ENCODE peak calls at places on chromosome 14, in ten cellular contexts. V is mammary epithelial cell, W is hepatocyte, O is GM12878, C is fibroblast of lung, Q is IMR-90, N is GM23338, D is PC-9, A is neural progenitor cell, E is SK-N-SH. R is an unnamed sample.
A peak's percentile ranks its signal among the peaks of the same experiment; 100 is the strongest.

GRCh38 chr14:52020866-52021717 is 31.7 kb downstream of the RTRAF start:
- DNase-seq in C (no peak), N (peak; percentile 67), V (no peak), E (no peak), O (peak; percentile 23), Q (no peak), W (no peak), D (no peak), A (peak; percentile 53), R (no peak)

GRCh38 chr14:92382677-92383076 is 59.7 kb downstream of the SLC24A4 start:
- DNase-seq in D (peak; percentile 19), A (peak; percentile 21), N (peak; percentile 31), O (no peak), C (no peak), E (no peak), V (peak; percentile 17), W (no peak), Q (no peak), R (no peak)

GRCh38 chr14:99603471-99603933 is 505 bp downstream of the CCDC85C start:
- DNase-seq in O (no peak), N (peak; percentile 53), C (no peak), V (peak; percentile 62), W (peak; percentile 70), Q (peak; percentile 49), A (peak; percentile 77), D (no peak), E (no peak), R (no peak)

GRCh38 chr14:90510208-90510607 is 113.4 kb downstream of the CALM1 start:
- DNase-seq in V (no peak), O (no peak), Q (no peak), N (peak; percentile 57), D (peak; percentile 49), A (no peak), E (no peak), W (no peak), C (no peak), R (no peak)

GRCh38 chr14:29037428-29037827 is 270.8 kb downstream of the FOXG1 start:
- DNase-seq in A (no peak), E (no peak), V (no peak), Q (peak; percentile 79), C (peak; percentile 15), W (no peak), N (no peak), D (no peak), O (no peak), R (no peak)

GRCh38 chr14:69980457-69981414 is 101.5 kb downstream of the SMOC1 start:
- DNase-seq in C (no peak), O (no peak), Q (no peak), V (peak; percentile 93), N (peak; percentile 13), W (no peak), D (no peak), E (no peak), A (peak; percentile 62), R (peak; percentile 84)

GRCh38 chr14:94953541-94954260 is 183.8 kb upstream of the GSC start:
- DNase-seq in E (no peak), Q (no peak), C (no peak), D (no peak), V (no peak), N (no peak), A (no peak), O (no peak), W (no peak), R (no peak)

GRCh38 chr14:35532783-35533356 is 1.1 kb upstream of the INSM2 start:
- DNase-seq in D (peak; percentile 0), N (no peak), V (no peak), E (no peak), Q (no peak), C (no peak), O (no peak), A (no peak), W (no peak), R (no peak)

GRCh38 chr14:24279301-24280186 is 8.1 kb upstream of the RABGGTA start:
- DNase-seq in N (no peak), D (no peak), A (no peak), O (peak; percentile 64), Q (no peak), E (peak; percentile 67), V (peak; percentile 77), W (no peak), C (no peak), R (no peak)

GRCh38 chr14:64701660-64702059 is 2.6 kb upstream of the PLEKHG3 start:
- DNase-seq in E (no peak), D (no peak), W (peak; percentile 5), Q (no peak), V (no peak), A (peak; percentile 70), O (no peak), N (peak; percentile 75), C (no peak), R (no peak)

GRCh38 chr14:63200767-63201166 is 3.5 kb upstream of the RHOJ start:
- DNase-seq in O (no peak), D (peak; percentile 5), V (peak; percentile 69), Q (peak; percentile 20), A (no peak), C (no peak), W (no peak), N (no peak), E (no peak), R (no peak)

GRCh38 chr14:67940894-67941455 is 121.4 kb downstream of the RAD51B start:
- DNase-seq in W (no peak), N (peak; percentile 9), E (no peak), A (peak; percentile 44), Q (peak; percentile 83), V (peak; percentile 57), D (no peak), O (no peak), C (peak; percentile 95), R (no peak)

GRCh38 chr14:21711360-21711961 is 37.8 kb upstream of the OR4E1 start:
- DNase-seq in A (peak; percentile 45), C (peak; percentile 50), V (peak; percentile 12), E (peak; percentile 34), D (peak; percentile 2), W (peak; percentile 68), O (no peak), Q (peak; percentile 53), N (peak; percentile 68), R (no peak)

GRCh38 chr14:31988237-31988636 is 88.9 kb upstream of the ARHGAP5 start:
- DNase-seq in V (no peak), D (no peak), A (no peak), C (no peak), O (no peak), E (no peak), Q (no peak), N (no peak), W (no peak), R (no peak)

GRCh38 chr14:39060818-39061437 is 42.1 kb downstream of the SEC23A start:
- DNase-seq in D (no peak), W (no peak), O (peak; percentile 42), C (no peak), Q (no peak), A (no peak), E (no peak), N (no peak), V (no peak), R (no peak)

GRCh38 chr14:89445252-89445973 is 28.4 kb upstream of the FOXN3 start:
- DNase-seq in A (no peak), O (no peak), C (no peak), V (no peak), E (no peak), W (no peak), D (no peak), N (no peak), Q (peak; percentile 33), R (no peak)

GRCh38 chr14:93036652-93037341 is 78.9 kb downstream of the ITPK1 start:
- DNase-seq in D (peak; percentile 42), Q (no peak), W (no peak), E (no peak), N (no peak), O (no peak), C (peak; percentile 18), V (no peak), A (peak; percentile 80), R (no peak)

GRCh38 chr14:77212933-77213656 is 31.5 kb downstream of the TMEM63C start:
- DNase-seq in O (no peak), C (no peak), Q (no peak), E (peak; percentile 82), N (peak; percentile 91), V (peak; percentile 60), W (peak; percentile 86), A (peak; percentile 80), D (peak; percentile 82), R (peak; percentile 15)

GRCh38 chr14:80404413-80404812 is 193.1 kb upstream of the DIO2 start:
- DNase-seq in D (no peak), E (no peak), V (no peak), A (no peak), N (peak; percentile 68), W (no peak), O (no peak), Q (no peak), C (no peak), R (no peak)

GRCh38 chr14:55686713-55687112 is 106.7 kb downstream of the KTN1 start:
- DNase-seq in O (no peak), V (no peak), Q (no peak), D (no peak), W (no peak), E (no peak), N (no peak), C (no peak), A (no peak), R (no peak)
- H3K36me3 ChIP-seq in O (peaks cover 7% of the 10 kb centered on the region), V (peaks cover 14% of the 10 kb centered on the region), Q (peaks cover 14% of the 10 kb centered on the region), D (peaks cover 18% of the 10 kb centered on the region), W (no peaks in the 10 kb centered on the region), E (peaks cover 64% of the 10 kb centered on the region), N (peaks cover 2% of the 10 kb centered on the region), C (no peaks in the 10 kb centered on the region), A (peaks cover 21% of the 10 kb centered on the region), R (no peaks in the 10 kb centered on the region)

GRCh38 chr14:54366726-54367707 is 29.8 kb upstream of the CDKN3 start:
- DNase-seq in O (no peak), C (peak; percentile 70), Q (peak; percentile 70), W (peak; percentile 80), A (peak; percentile 72), N (peak; percentile 83), D (peak; percentile 49), V (peak; percentile 44), E (peak; percentile 30), R (no peak)
- TF ChIP-seq CTCF in O (peak; percentile 58), C (peak; percentile 76), Q (peak; percentile 76), W (peak; percentile 63), A (peak; percentile 64), N (peak; percentile 95), D (peak; percentile 54), V (peak; percentile 69), E (peak; percentile 74), R (peak; percentile 63)

DNA sequence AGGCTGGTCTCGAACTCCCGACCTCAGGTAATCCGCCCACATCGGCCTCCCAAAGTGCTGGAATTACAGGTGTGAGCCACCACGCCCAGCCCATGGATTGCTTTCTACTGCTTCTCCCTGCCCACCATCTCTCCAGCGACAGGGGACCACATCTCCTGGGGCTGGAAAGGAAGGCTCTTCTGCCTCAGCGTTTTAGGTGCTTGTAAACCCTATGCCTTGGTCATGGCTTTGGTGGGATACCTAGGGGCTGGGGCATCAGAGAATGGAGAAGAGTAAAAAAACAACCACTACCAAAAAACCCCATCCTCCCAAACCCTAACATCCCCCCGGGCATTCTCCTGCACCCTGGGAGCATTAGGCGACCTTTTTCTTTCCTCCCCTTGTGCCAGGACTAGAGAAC is 1.1 kb upstream of the TMEM121 start:
- DNase-seq in D (no peak), E (no peak), V (no peak), Q (no peak), C (no peak), N (no peak), W (no peak), A (no peak), O (no peak), R (no peak)
- H2AFZ ChIP-seq in D (no peak overlapping the region), E (no peak overlapping the region), V (peak overlapping the region; percentile 64), Q (peak overlapping the region; percentile 89), C (no peak overlapping the region), N (no peak overlapping the region), W (no peak overlapping the region), A (no peak overlapping the region), O (no peak overlapping the region), R (no peak overlapping the region)

GRCh38 chr14:50451854-50452253 is 55.2 kb upstream of the CDKL1 start:
- DNase-seq in N (no peak), D (no peak), Q (no peak), V (no peak), E (no peak), O (no peak), A (no peak), W (no peak), C (peak; percentile 19), R (no peak)
- H3K36me3 ChIP-seq in N (peaks cover 13% of the 10 kb centered on the region), D (peaks cover 46% of the 10 kb centered on the region), Q (peaks cover 20% of the 10 kb centered on the region), V (peaks cover 20% of the 10 kb centered on the region), E (peaks cover 87% of the 10 kb centered on the region), O (peaks cover 9% of the 10 kb centered on the region), A (peaks cover 66% of the 10 kb centered on the region), W (no peaks in the 10 kb centered on the region), C (no peaks in the 10 kb centered on the region), R (peaks cover 13% of the 10 kb centered on the region)